ENCODE peak calls at places on chromosomes 5 and 9, in eight cellular contexts. S is astrocyte, Q is PC-9, T is endothelial cell of umbilical vein, A is MM.1S, I is neural progenitor cell, N is HCT116, D is mammary epithelial cell. U is an unnamed sample.

GRCh38 chr5:3659907-3660306 is 64.3 kb downstream of the IRX1 start:
- DNase-seq in T (peak), S (no peak), N (no peak), D (peak), A (no peak), I (no peak), Q (peak), U (no peak)

GRCh38 chr5:32217886-32218396 is 43.8 kb upstream of the GOLPH3 start:
- DNase-seq in S (no peak), I (peak), Q (peak), D (no peak), T (no peak), N (no peak), A (peak), U (no peak)

GRCh38 chr5:20601678-20602100 is 613.7 kb upstream of the CDH18 start:
- DNase-seq in N (no peak), Q (no peak), S (peak), D (peak), A (no peak), I (peak), T (no peak), U (no peak)

GRCh38 chr9:16102154-16102553 is 549.3 kb downstream of the CCDC171 start:
- DNase-seq in S (no peak), I (no peak), D (no peak), N (no peak), A (no peak), Q (no peak), T (no peak), U (no peak)

GRCh38 chr5:9361835-9362234 is 184.0 kb downstream of the SEMA5A start:
- DNase-seq in S (no peak), A (peak), T (peak), N (peak), Q (peak), D (peak), I (peak), U (peak)

GRCh38 chr5:35598707-35599370 is 18.8 kb upstream of the SPEF2 start:
- DNase-seq in N (peak), S (no peak), I (peak), A (no peak), T (no peak), Q (no peak), D (no peak), U (no peak)

GRCh38 chr9:126295516-126295915 is 31.1 kb upstream of the MVB12B start:
- DNase-seq in T (no peak), S (no peak), D (no peak), N (no peak), Q (no peak), I (no peak), A (no peak), U (no peak)

GRCh38 chr5:147673276-147673675 is 109.3 kb downstream of the JAKMIP2 start:
- DNase-seq in S (no peak), I (no peak), T (no peak), D (no peak), Q (no peak), A (no peak), N (no peak), U (no peak)

GRCh38 chr9:137764171-137764671 is 113.4 kb upstream of the CACNA1B start:
- DNase-seq in D (no peak), N (no peak), Q (no peak), I (no peak), T (no peak), S (no peak), A (no peak), U (no peak)

GRCh38 chr9:38046669-38047300 is 22.2 kb downstream of the SHB start:
- DNase-seq in A (no peak), N (peak), D (peak), S (peak), Q (peak), T (peak), I (no peak), U (peak)

GRCh38 chr9:22098636-22099332 is 89.7 kb upstream of the CDKN2B start:
- DNase-seq in N (no peak), T (no peak), S (no peak), Q (no peak), D (peak), A (no peak), I (no peak), U (no peak)

GRCh38 chr5:76819851-76820280 is 1.0 kb downstream of the F2RL1 start:
- DNase-seq in I (peak), D (no peak), Q (no peak), A (no peak), S (no peak), T (no peak), N (no peak), U (no peak)

GRCh38 chr5:32814620-32815019 is 103.5 kb downstream of the NPR3 start:
- DNase-seq in T (no peak), Q (no peak), A (no peak), I (no peak), S (peak), D (peak), N (no peak), U (no peak)

GRCh38 chr9:75852746-75853145 is 37.7 kb upstream of the PCSK5 start:
- DNase-seq in S (no peak), Q (no peak), N (no peak), I (no peak), D (no peak), T (no peak), A (no peak), U (no peak)

GRCh38 chr5:98403131-98403530 is 370.3 kb upstream of the RGMB start:
- DNase-seq in Q (no peak), D (no peak), S (no peak), T (no peak), A (no peak), I (no peak), N (no peak), U (no peak)

GRCh38 chr5:75152861-75153260 is 83.8 kb downstream of the ANKRD31 start:
- DNase-seq in D (peak), T (no peak), I (no peak), Q (peak), S (no peak), N (no peak), A (peak), U (peak)

GRCh38 chr9:63728287-63728686 is 1556.7 kb downstream of the FOXD4L5 start:
- DNase-seq in S (no peak), N (no peak), I (no peak), Q (no peak), D (no peak), A (no peak), T (no peak), U (no peak)

GRCh38 chr5:119435436-119436132 is 16.7 kb upstream of the HSD17B4 start:
- DNase-seq in T (peak), N (no peak), Q (peak), A (peak), S (peak), D (peak), I (peak), U (no peak)

GRCh38 chr5:53123702-53124101 is 14.1 kb upstream of the MOCS2 start:
- DNase-seq in D (no peak), A (no peak), N (no peak), S (no peak), I (no peak), Q (no peak), T (peak), U (no peak)

GRCh38 chr5:135433626-135434426 is 13.3 kb downstream of the DCANP1 start:
- DNase-seq in A (no peak), D (no peak), Q (no peak), I (no peak), T (no peak), N (no peak), S (no peak), U (no peak)

GRCh38 chr5:135434591-135435466 is 12.3 kb downstream of the DCANP1 start:
- DNase-seq in S (no peak), I (no peak), N (no peak), T (no peak), Q (no peak), A (no peak), D (no peak), U (no peak)

GRCh38 chr5:135437796-135438560 is 9.2 kb downstream of the DCANP1 start:
- DNase-seq in T (no peak), A (no peak), D (peak), I (no peak), N (peak), Q (peak), S (peak), U (no peak)

GRCh38 chr5:135436856-135437795 is 10.0 kb downstream of the DCANP1 start:
- DNase-seq in D (no peak), I (no peak), Q (no peak), T (no peak), N (no peak), A (no peak), S (peak), U (no peak)

GRCh38 chr5:135435467-135436330 is 11.4 kb downstream of the DCANP1 start:
- DNase-seq in Q (no peak), A (no peak), D (no peak), S (no peak), N (no peak), T (no peak), I (no peak), U (no peak)
- TF ChIP-seq EZH2 in Q (no peak), A (no peak), D (no peak), S (no peak), N (no peak), T (no peak), I (no peak), U (no peak)

GRCh38 chr5:34550255-34550654 is 105.9 kb upstream of the RAI14 start:
- DNase-seq in T (no peak), D (no peak), A (no peak), S (no peak), N (no peak), I (no peak), Q (no peak), U (no peak)
- H2AFZ ChIP-seq in T (no peak), D (no peak), A (no peak), S (no peak), N (no peak), I (no peak), Q (no peak), U (no peak)

DNA sequence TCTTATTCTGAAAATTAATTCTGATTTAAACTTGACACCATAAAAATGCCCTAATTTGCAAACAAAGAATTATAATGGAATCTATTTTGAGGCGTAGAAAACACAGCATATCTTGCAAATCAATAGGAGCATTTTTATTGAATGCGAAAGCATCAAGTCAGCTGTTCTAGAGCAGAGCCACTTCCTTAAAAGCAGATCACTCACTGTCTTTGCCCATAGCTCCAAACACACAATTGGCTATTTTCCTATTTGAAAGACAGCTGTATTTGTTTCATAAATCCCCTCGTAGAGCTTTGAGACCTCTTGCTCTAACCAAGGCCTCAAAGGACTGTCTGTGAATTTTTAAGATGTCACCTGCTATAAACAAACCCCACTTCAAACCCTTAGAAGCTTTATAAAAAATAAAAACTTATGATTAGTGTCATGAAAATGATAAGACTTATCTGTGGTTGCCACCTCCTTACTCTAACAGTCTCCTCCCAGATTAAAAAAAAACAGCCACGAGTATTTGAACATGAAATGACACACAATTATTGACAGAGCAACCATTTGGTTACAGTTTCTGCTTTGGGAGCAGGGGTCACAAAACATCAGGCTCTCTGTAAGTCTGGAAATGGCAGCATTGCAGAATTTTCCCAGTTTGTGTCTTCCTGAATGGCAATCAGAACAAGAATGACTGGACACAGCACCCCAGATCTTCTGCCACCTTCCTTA is 75.6 kb upstream of the RASEF start:
- DNase-seq in I (no peak), D (no peak), A (no peak), T (no peak), S (no peak), Q (no peak), N (no peak), U (no peak)
- H3K4me3 ChIP-seq in I (no peak), D (no peak), A (no peak), T (no peak), S (no peak), Q (no peak), N (no peak), U (no peak)

DNA sequence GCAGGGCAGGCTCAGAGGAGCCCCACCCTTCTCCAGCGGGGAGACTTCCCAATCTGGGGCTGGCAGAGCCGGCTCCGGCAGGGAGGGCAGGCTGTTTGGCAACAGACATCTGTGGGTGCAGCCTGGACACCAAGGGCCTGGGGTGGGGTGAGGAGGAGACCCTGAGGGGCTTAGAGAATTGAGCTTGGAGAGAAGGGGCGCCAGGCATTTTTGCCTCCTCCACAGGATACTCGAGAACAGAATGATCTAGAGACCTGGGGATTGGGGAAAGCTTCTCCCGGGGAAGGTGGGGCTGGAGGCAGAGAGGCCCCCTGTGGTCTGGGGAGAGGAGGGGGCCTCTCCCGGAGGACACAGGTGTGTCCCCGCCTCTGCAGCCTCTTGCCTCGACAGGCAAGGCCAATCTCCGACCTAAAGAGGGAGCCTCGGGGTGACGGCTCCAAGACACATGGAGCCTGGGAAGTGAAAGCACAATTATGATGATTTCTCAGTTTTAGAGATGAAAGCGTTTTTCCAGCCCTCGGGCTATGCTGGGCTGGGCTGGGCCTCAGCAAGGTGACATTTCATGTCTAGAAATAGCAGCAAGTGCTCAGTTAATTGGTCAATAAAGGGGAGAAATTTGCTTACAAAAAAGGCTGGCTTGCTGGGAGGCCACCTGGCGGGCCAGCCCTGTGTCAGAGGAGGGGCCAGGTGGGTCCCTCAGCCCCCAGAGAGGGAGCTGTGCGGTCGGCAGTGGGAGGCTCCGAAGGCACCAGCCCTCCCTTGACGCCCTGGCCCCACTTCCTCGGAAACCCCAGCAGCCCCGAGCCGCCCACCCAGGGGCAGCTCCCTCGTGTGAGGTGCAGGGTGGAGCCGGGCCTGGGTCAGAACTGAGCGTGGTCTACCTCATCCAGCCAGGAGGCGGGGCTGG is 8.2 kb downstream of the LHX3 start:
- DNase-seq in Q (peak), I (no peak), N (no peak), D (no peak), A (no peak), T (no peak), S (no peak), U (no peak)
- TF ChIP-seq EZH2 in Q (no peak), I (peak), N (no peak), D (no peak), A (no peak), T (peak), S (peak), U (no peak)

GRCh38 chr9:121858788-121859187 is 207.4 kb downstream of the DAB2IP start:
- DNase-seq in N (no peak), Q (no peak), D (no peak), I (no peak), S (no peak), T (no peak), A (no peak), U (no peak)

GRCh38 chr9:121859646-121860045 is 208.2 kb downstream of the DAB2IP start:
- DNase-seq in N (no peak), Q (no peak), S (no peak), A (no peak), D (no peak), I (no peak), T (no peak), U (no peak)

GRCh38 chr9:121860213-121860612 is 208.8 kb downstream of the DAB2IP start:
- DNase-seq in S (no peak), N (no peak), Q (no peak), D (no peak), A (no peak), I (no peak), T (no peak), U (no peak)

GRCh38 chr9:121855476-121855875 is 204.0 kb downstream of the DAB2IP start:
- DNase-seq in S (no peak), Q (no peak), A (no peak), I (no peak), N (no peak), T (no peak), D (no peak), U (no peak)

GRCh38 chr9:121857941-121858340 is 206.5 kb downstream of the DAB2IP start:
- DNase-seq in A (no peak), T (no peak), S (no peak), D (no peak), N (no peak), I (no peak), Q (no peak), U (no peak)
- H2AFZ ChIP-seq in A (no peak), T (no peak), S (no peak), D (no peak), N (no peak), I (no peak), Q (no peak), U (no peak)

DNA sequence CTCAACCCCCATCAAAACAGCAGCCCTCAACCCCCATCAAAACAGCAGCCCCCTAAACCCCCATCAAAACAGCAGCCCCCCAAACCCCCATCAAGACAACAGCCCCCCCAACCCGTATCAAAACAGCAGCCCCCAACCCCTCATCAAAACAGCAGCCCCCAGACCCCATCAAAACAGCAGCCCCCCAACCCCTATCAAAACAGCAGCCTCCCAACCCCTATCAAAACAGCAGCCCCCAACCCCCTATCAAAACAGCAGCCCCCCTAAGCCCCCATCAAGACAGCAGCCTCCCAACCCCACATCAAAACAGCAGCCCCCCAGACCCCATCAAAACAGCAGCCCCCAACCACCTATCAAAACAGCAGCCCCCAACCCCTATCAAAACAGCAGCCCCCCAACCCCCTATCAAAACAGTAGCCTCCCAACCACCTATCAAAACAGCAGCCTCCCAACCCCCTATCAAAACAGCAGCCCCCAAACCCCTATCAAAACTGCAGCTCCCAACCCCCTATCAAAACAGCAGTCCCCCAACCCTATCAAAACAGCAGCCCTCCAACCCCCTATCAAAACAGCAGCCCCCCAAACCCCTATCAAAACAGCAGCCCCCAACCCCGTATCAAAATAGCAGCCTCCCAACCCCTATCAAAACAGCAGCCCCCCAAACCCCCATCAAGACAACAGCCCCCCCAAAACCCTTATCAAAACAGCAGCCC is 1.2 kb downstream of the TPPP start:
- DNase-seq in Q (no peak), I (no peak), A (no peak), S (no peak), N (no peak), T (no peak), D (no peak), U (no peak)
- H3K4me3 ChIP-seq in Q (no peak), I (no peak), A (peak), S (no peak), N (peak), T (no peak), D (no peak), U (peak)

GRCh38 chr9:93942176-93942575 is 13.0 kb downstream of the BARX1 start:
- DNase-seq in T (no peak), Q (no peak), S (no peak), A (no peak), N (no peak), I (no peak), D (no peak), U (no peak)

GRCh38 chr9:93941493-93941892 is 13.7 kb downstream of the BARX1 start:
- DNase-seq in Q (no peak), T (no peak), I (no peak), D (no peak), A (no peak), N (no peak), S (no peak), U (no peak)

GRCh38 chr9:93945400-93946337 is 9.5 kb downstream of the BARX1 start:
- DNase-seq in A (no peak), D (no peak), T (no peak), N (no peak), S (no peak), Q (no peak), I (peak), U (no peak)

GRCh38 chr9:93946338-93946712 is 8.8 kb downstream of the BARX1 start:
- DNase-seq in N (no peak), I (no peak), A (no peak), S (no peak), Q (no peak), D (no peak), T (no peak), U (no peak)

DNA sequence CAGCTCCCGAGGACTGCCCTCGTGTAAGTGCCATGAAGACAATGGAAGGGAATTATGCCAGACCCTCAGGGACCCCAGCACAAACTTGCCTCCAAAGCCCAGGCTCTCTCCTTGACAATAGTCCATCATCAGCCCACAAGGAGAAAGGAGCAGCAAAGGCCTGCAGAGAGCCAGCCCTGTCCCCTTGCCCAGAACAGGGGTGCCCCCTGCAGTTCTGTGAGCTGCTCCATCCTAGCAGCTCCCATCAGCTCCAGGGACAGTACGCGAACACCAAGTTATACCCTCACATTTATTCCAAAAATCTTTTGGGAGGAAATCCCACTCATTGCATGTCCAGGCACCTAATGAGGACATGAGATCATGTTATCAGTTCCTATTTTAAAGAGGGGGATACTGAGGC is 11.1 kb downstream of the BARX1 start:
- DNase-seq in I (peak), N (no peak), Q (no peak), A (no peak), D (no peak), T (no peak), S (no peak), U (no peak)
- TF ChIP-seq EZH2 in I (no peak), N (no peak), Q (no peak), A (no peak), D (no peak), T (no peak), S (no peak), U (no peak)

GRCh38 chr5:79582186-79582585 is 30.1 kb upstream of the TENT2 start:
- DNase-seq in N (no peak), T (no peak), D (no peak), Q (no peak), S (no peak), I (no peak), A (no peak), U (no peak)

GRCh38 chr5:79581535-79581934 is 30.7 kb upstream of the TENT2 start:
- DNase-seq in S (no peak), I (no peak), N (no peak), Q (no peak), D (no peak), T (no peak), A (no peak), U (no peak)

GRCh38 chr5:79588645-79589044 is 23.6 kb upstream of the TENT2 start:
- DNase-seq in A (no peak), T (no peak), S (no peak), I (no peak), N (no peak), Q (no peak), D (no peak), U (no peak)

GRCh38 chr5:79590395-79590999 is 21.7 kb upstream of the TENT2 start:
- DNase-seq in D (no peak), I (no peak), N (no peak), T (no peak), Q (no peak), A (no peak), S (no peak), U (no peak)

GRCh38 chr5:79585129-79585528 is 27.1 kb upstream of the TENT2 start:
- DNase-seq in D (no peak), A (no peak), T (no peak), Q (no peak), I (no peak), N (no peak), S (no peak), U (no peak)
- H2AFZ ChIP-seq in D (no peak), A (no peak), T (no peak), Q (peak), I (no peak), N (no peak), S (no peak), U (no peak)